ENCODE peak calls at places on chromosome 1, in five cellular contexts. D is cardiac fibroblast; Z is CD8-positive, alpha-beta T cell; C is AG10803; N is A673. A is an unnamed sample.

GRCh38 chr1:156926175-156926574 is 5.7 kb downstream of the LRRC71 start:
- DNase-seq in D (peak; percentile 62), Z (no peak), C (peak; percentile 56), N (peak; percentile 89), A (no peak)

GRCh38 chr1:220962031-220962751 is 82.9 kb downstream of the HLX start:
- DNase-seq in C (peak; percentile 99), N (no peak), D (peak; percentile 98), Z (no peak), A (no peak)

GRCh38 chr1:196366817-196367495 is 241.3 kb downstream of the KCNT2 start:
- DNase-seq in N (no peak), Z (no peak), C (no peak), D (no peak), A (no peak)

GRCh38 chr1:2337081-2337480 is 54.3 kb downstream of the MORN1 start:
- DNase-seq in C (no peak), D (no peak), N (no peak), Z (no peak), A (no peak)

GRCh38 chr1:170823120-170823519 is 112.2 kb upstream of the MROH9 start:
- DNase-seq in Z (no peak), N (no peak), C (no peak), D (peak; percentile 38), A (no peak)

GRCh38 chr1:89605692-89606091 is 27.2 kb upstream of the LRRC8C start:
- DNase-seq in C (peak; percentile 56), D (peak; percentile 72), Z (no peak), N (no peak), A (no peak)

GRCh38 chr1:91811363-91812025 is 74.5 kb downstream of the TGFBR3 start:
- DNase-seq in Z (no peak), D (no peak), N (no peak), C (no peak), A (no peak)

GRCh38 chr1:109595540-109595939 is 23.9 kb downstream of the GNAT2 start:
- DNase-seq in C (peak; percentile 70), N (peak; percentile 43), D (peak; percentile 58), Z (no peak), A (no peak)

GRCh38 chr1:237578540-237578939 is 312.2 kb downstream of the ZP4 start:
- DNase-seq in N (no peak), C (no peak), Z (no peak), D (no peak), A (no peak)

GRCh38 chr1:94408104-94408503 is 10.1 kb upstream of the ABCD3 start:
- DNase-seq in D (no peak), Z (no peak), C (no peak), N (no peak), A (no peak)

GRCh38 chr1:229058111-229058551 is 212.8 kb upstream of the RAB4A start:
- DNase-seq in C (no peak), Z (peak; percentile 39), D (no peak), N (no peak), A (no peak)

GRCh38 chr1:183470961-183471747 is 1.1 kb upstream of the SMG7 start:
- DNase-seq in Z (peak; percentile 48), C (peak; percentile 77), D (peak; percentile 80), N (peak; percentile 89), A (peak; percentile 47)

GRCh38 chr1:156149374-156150106 is 3.8 kb upstream of the SEMA4A start:
- DNase-seq in C (no peak), N (no peak), D (no peak), Z (no peak), A (no peak)

GRCh38 chr1:5707566-5708178 is 284.6 kb downstream of the NPHP4 start:
- DNase-seq in D (no peak), Z (no peak), N (no peak), C (no peak), A (no peak)

GRCh38 chr1:1779691-1780597 is 1.7 kb upstream of the NADK start:
- DNase-seq in D (peak; percentile 78), N (peak; percentile 75), C (peak; percentile 65), Z (peak; percentile 44), A (no peak)

GRCh38 chr1:186925881-186926676 is 97.3 kb downstream of the PLA2G4A start:
- DNase-seq in N (no peak), Z (no peak), C (peak; percentile 36), D (no peak), A (no peak)

GRCh38 chr1:93419344-93419743 is 28.6 kb upstream of the FNBP1L start:
- DNase-seq in D (no peak), Z (no peak), C (no peak), N (no peak), A (no peak)

GRCh38 chr1:43367026-43367903 is 546 bp downstream of the ELOVL1 start:
- DNase-seq in C (no peak), N (peak; percentile 35), Z (peak; percentile 11), D (no peak), A (no peak)

GRCh38 chr1:40774266-40774998 is 9.2 kb upstream of the KCNQ4 start:
- DNase-seq in C (no peak), D (peak; percentile 41), N (peak; percentile 49), Z (peak; percentile 56), A (no peak)

GRCh38 chr1:101261629-101262028 is 24.8 kb downstream of the S1PR1 start:
- DNase-seq in D (peak; percentile 36), Z (no peak), C (no peak), N (no peak), A (no peak)

GRCh38 chr1:117372863-117373412 is 5.7 kb downstream of the MAN1A2 start:
- DNase-seq in Z (no peak), C (no peak), N (no peak), D (peak; percentile 28), A (no peak)

GRCh38 chr1:84724128-84724860 is 34.0 kb upstream of the SSX2IP start:
- DNase-seq in N (peak; percentile 44), D (no peak), C (no peak), Z (peak; percentile 30), A (no peak)

GRCh38 chr1:210231846-210232523 is 611 bp upstream of the SERTAD4 start:
- DNase-seq in C (peak; percentile 61), D (peak; percentile 66), Z (no peak), N (peak; percentile 81), A (no peak)

GRCh38 chr1:68057050-68057449 is 6.6 kb upstream of the DIRAS3 start:
- DNase-seq in Z (no peak), N (no peak), C (no peak), D (no peak), A (no peak)

GRCh38 chr1:246860401-246860800 is 71.3 kb downstream of the AHCTF1 start:
- DNase-seq in Z (no peak), D (peak; percentile 33), N (no peak), C (no peak), A (no peak)

GRCh38 chr1:246865921-246866320 is 65.8 kb downstream of the AHCTF1 start:
- DNase-seq in N (no peak), Z (no peak), C (no peak), D (no peak), A (no peak)
- H3K4me3 ChIP-seq in N (no peak overlapping the region), Z (no peak overlapping the region), C (no peak overlapping the region), D (no peak overlapping the region), A (no peak overlapping the region)

GRCh38 chr1:25727026-25727818 is 72.8 kb upstream of the SELENON start:
- DNase-seq in Z (no peak), C (no peak), D (no peak), N (no peak), A (no peak)

GRCh38 chr1:25724986-25725385 is 75.0 kb upstream of the SELENON start:
- DNase-seq in C (no peak), Z (no peak), N (no peak), D (no peak), A (no peak)

GRCh38 chr1:25723250-25723880 is 76.6 kb upstream of the SELENON start:
- DNase-seq in C (no peak), Z (no peak), D (no peak), N (no peak), A (no peak)

GRCh38 chr1:25724201-25724600 is 75.8 kb upstream of the SELENON start:
- DNase-seq in Z (no peak), C (no peak), D (no peak), N (no peak), A (no peak)

GRCh38 chr1:25725482-25725881 is 74.5 kb upstream of the SELENON start:
- DNase-seq in Z (no peak), D (no peak), N (no peak), C (no peak), A (no peak)
- TF ChIP-seq CTCF in Z (no peak), D (no peak), N (peak; percentile 36), C (no peak), A (no peak)

DNA sequence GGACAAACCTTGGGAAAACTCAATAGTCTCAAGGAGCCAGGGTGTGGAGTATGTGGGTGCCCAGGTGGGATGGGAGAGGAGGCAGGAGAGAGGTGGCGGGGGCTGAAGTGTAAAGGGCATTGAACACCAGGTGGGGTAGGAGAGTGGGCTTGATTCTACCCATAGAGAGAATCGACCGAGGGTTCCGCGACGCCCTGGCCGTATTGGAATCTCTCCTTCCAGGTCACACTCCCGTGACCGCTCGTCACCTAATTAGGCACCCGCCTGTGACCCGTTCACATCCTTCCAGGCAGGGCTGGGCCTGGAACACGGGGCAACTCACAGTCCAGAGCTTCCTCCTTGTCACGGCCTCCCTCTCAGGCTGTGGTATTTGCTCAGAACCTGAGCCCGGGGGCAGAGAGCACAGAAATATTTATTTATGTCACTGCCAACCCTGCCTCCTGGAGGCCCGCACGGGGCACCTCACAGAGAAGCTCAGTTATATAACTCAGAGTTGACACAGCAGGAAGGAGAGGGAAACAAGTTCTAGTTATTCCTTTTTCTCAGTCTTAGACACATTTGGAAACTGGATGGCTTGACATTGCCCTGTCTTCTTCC is 12.0 kb downstream of the NCMAP start:
- DNase-seq in N (no peak), Z (no peak), D (no peak), C (peak; percentile 11), A (no peak)
- H3K4me3 ChIP-seq in N (no peak overlapping the region), Z (no peak overlapping the region), D (no peak overlapping the region), C (no peak overlapping the region), A (no peak overlapping the region)

GRCh38 chr1:27052527-27052926 is 39.9 kb upstream of the TENT5B start:
- DNase-seq in D (no peak), C (no peak), Z (no peak), N (no peak), A (no peak)
- TF ChIP-seq CTCF in D (no peak), C (no peak), Z (no peak), N (no peak), A (no peak)

GRCh38 chr1:119379117-119379516 is 10.5 kb downstream of the HAO2 start:
- DNase-seq in C (no peak), D (no peak), Z (no peak), N (no peak), A (no peak)
- H3K4me3 ChIP-seq in C (no peak overlapping the region), D (no peak overlapping the region), Z (no peak overlapping the region), N (no peak overlapping the region), A (no peak overlapping the region)

DNA sequence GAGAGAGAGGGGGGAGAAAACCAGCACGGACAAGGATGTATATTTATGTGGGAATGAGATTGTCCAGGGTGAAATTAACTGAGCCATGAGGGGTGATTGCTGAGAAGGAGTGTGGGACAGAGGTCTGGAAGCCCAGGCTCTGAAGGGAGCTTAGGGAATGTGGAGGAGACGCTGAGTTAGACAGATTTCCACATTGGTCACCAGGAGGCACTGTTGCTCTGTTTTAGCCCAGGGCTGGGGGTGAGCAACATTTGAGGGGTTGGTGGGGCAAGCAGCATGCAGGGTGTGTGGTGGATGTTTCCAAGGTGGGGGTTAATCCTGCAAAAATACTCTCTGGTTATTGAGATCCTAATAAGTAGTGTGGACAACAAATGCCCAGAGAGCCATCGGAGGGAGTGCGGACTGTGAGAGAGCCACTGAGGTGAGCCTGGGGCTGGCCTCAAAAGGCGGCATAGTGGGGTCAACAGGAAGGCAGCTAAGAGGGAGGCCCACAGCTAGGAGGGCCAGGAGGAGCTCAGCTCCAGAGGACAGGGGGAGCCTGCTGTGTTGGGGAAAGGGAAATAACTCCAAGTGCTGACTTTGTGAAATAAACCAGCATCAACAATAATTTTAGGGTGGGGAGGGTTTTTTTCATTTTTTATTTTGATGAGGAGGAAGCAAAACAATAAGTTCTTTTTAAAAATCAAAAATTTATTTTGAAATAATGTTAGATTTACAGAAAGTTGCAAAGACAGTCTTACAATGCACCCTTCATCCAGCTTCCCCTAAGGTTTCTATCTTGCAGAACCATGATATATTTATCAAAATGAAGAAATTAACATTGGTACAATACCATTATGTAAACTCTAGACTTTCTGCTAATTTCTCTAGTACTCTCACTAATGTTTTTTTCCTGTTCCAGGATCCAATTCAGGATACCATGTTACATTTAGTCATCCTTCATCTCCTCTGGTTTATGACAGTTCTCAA is 82.8 kb upstream of the CD34 start:
- DNase-seq in N (peak; percentile 16), Z (no peak), C (no peak), D (peak; percentile 32), A (no peak)
- TF ChIP-seq CTCF in N (peak; percentile 52), Z (no peak), C (peak; percentile 46), D (peak; percentile 49), A (peak; percentile 38)